ENCODE peak calls at places on chromosomes 7 and 10, in eight cellular contexts. Q, F, K, J, D, N, O and G are unnamed samples.

GRCh38 chr10:26555719-26556368 is 117.7 kb downstream of the APBB1IP start:
- DNase-seq in Q (peak), F (no peak), K (no peak), J (peak), D (no peak), N (no peak), O (no peak), G (no peak)

GRCh38 chr7:139482662-139483466 is 609 bp downstream of the KLRG2 start:
- DNase-seq in Q (no peak), F (peak), K (no peak), J (no peak), D (no peak), N (no peak), O (no peak), G (peak)

GRCh38 chr10:19904202-19904661 is 88.0 kb downstream of the PLXDC2 start:
- DNase-seq in Q (no peak), F (no peak), K (no peak), J (peak), D (no peak), N (no peak), O (no peak), G (no peak)

GRCh38 chr7:45506059-45506458 is 68.1 kb upstream of the ADCY1 start:
- DNase-seq in Q (no peak), F (no peak), K (no peak), J (no peak), D (no peak), N (no peak), O (no peak), G (no peak)

GRCh38 chr7:40826419-40827216 is 691.8 kb downstream of the SUGCT start:
- DNase-seq in Q (no peak), F (no peak), K (no peak), J (peak), D (no peak), N (no peak), O (no peak), G (no peak)

GRCh38 chr10:110501142-110501937 is 3.6 kb downstream of the DUSP5 start:
- DNase-seq in Q (peak), F (peak), K (no peak), J (peak), D (no peak), N (no peak), O (peak), G (no peak)

GRCh38 chr7:157111311-157111710 is 27.4 kb upstream of the UBE3C start:
- DNase-seq in Q (no peak), F (no peak), K (no peak), J (no peak), D (no peak), N (no peak), O (no peak), G (no peak)

GRCh38 chr7:32618987-32619386 is 123.7 kb downstream of the AVL9 start:
- DNase-seq in Q (no peak), F (no peak), K (no peak), J (no peak), D (no peak), N (no peak), O (no peak), G (no peak)

GRCh38 chr7:3712841-3713240 is 411.8 kb downstream of the SDK1 start:
- DNase-seq in Q (peak), F (no peak), K (no peak), J (no peak), D (no peak), N (no peak), O (no peak), G (no peak)

GRCh38 chr7:21526007-21526406 is 16.8 kb upstream of the DNAH11 start:
- DNase-seq in Q (no peak), F (no peak), K (no peak), J (peak), D (no peak), N (no peak), O (no peak), G (peak)

GRCh38 chr10:13102002-13102794 is 2.2 kb downstream of the OPTN start:
- DNase-seq in Q (no peak), F (no peak), K (no peak), J (peak), D (no peak), N (no peak), O (no peak), G (no peak)

GRCh38 chr7:29574659-29575058 is 11.0 kb downstream of the PRR15 start:
- DNase-seq in Q (no peak), F (no peak), K (no peak), J (no peak), D (no peak), N (no peak), O (no peak), G (no peak)

GRCh38 chr10:59240581-59241183 is 64.2 kb downstream of the PHYHIPL start:
- DNase-seq in Q (peak), F (peak), K (no peak), J (peak), D (no peak), N (no peak), O (no peak), G (peak)

GRCh38 chr10:16521311-16522016 is at the start of gene C1QL3:
- DNase-seq in Q (no peak), F (no peak), K (no peak), J (peak), D (peak), N (no peak), O (peak), G (peak)

GRCh38 chr10:77405771-77406241 is 231.8 kb downstream of the KCNMA1 start:
- DNase-seq in Q (peak), F (peak), K (no peak), J (peak), D (no peak), N (no peak), O (no peak), G (no peak)

GRCh38 chr7:106418094-106418493 is 133.3 kb upstream of the NAMPT start:
- DNase-seq in Q (no peak), F (no peak), K (no peak), J (peak), D (no peak), N (no peak), O (no peak), G (no peak)

GRCh38 chr10:31508882-31509281 is 189.9 kb downstream of the ZEB1 start:
- DNase-seq in Q (no peak), F (no peak), K (no peak), J (peak), D (no peak), N (no peak), O (no peak), G (peak)

GRCh38 chr10:110704906-110705476 is 60.9 kb downstream of the RBM20 start:
- DNase-seq in Q (no peak), F (no peak), K (no peak), J (peak), D (no peak), N (no peak), O (no peak), G (no peak)

GRCh38 chr10:99906470-99906869 is 103.3 kb downstream of the DNMBP start:
- DNase-seq in Q (no peak), F (no peak), K (no peak), J (peak), D (no peak), N (no peak), O (no peak), G (no peak)

GRCh38 chr7:106110885-106111670 is 1.0 kb downstream of the SYPL1 start:
- DNase-seq in Q (peak), F (no peak), K (no peak), J (peak), D (no peak), N (no peak), O (no peak), G (peak)

GRCh38 chr10:130579913-130580312 is 443.7 kb downstream of the GLRX3 start:
- DNase-seq in Q (no peak), F (peak), K (no peak), J (no peak), D (no peak), N (no peak), O (no peak), G (no peak)